ENCODE peak calls at places on chromosome 7, in five cellular contexts. H is GM12865, A is thyroid gland, Q is MCF 10A, D is choroid plexus epithelial cell. K is an unnamed sample.

GRCh38 chr7:151207315-151207714 is 3.0 kb downstream of the H2BK1 start:
- DNase-seq in D (no peak), Q (no peak), H (no peak), A (no peak), K (no peak)

GRCh38 chr7:151292850-151293249 is 44.4 kb upstream of the SMARCD3 start:
- DNase-seq in A (no peak), Q (no peak), D (no peak), H (no peak), K (no peak)

GRCh38 chr7:75715864-75716263 is 22.9 kb downstream of the HIP1 start:
- DNase-seq in H (no peak), Q (no peak), D (no peak), A (no peak), K (no peak)

GRCh38 chr7:148789228-148789627 is 90.5 kb downstream of the CUL1 start:
- DNase-seq in Q (no peak), D (no peak), A (no peak), H (no peak), K (no peak)

GRCh38 chr7:25846722-25847121 is 305.3 kb upstream of the NFE2L3 start:
- DNase-seq in H (no peak), Q (peak; percentile 74), D (peak; percentile 99), A (peak; percentile 86), K (no peak)

GRCh38 chr7:28793383-28793782 is 164.7 kb downstream of the TRIL start:
- DNase-seq in D (no peak), A (no peak), Q (peak; percentile 68), H (no peak), K (no peak)

GRCh38 chr7:149604521-149604920 is 106.9 kb upstream of the ZNF746 start:
- DNase-seq in D (peak; percentile 18), A (no peak), Q (no peak), H (no peak), K (no peak)

GRCh38 chr7:45712057-45712689 is 138.0 kb downstream of the ADCY1 start:
- DNase-seq in H (no peak), A (no peak), D (no peak), Q (no peak), K (no peak)

GRCh38 chr7:85018498-85018897 is 168.4 kb downstream of the SEMA3D start:
- DNase-seq in D (peak; percentile 53), H (no peak), A (no peak), Q (no peak), K (no peak)

GRCh38 chr7:142303650-142304049 is 45.8 kb upstream of the PRSS58 start:
- DNase-seq in Q (peak; percentile 55), A (no peak), H (peak; percentile 20), D (no peak), K (no peak)
- TF ChIP-seq CTCF in Q (peak; percentile 38), A (no peak), H (peak; percentile 35), D (peak; percentile 4), K (peak; percentile 64)

GRCh38 chr7:46747222-46747621 is 826.1 kb upstream of the IGFBP3 start:
- DNase-seq in D (no peak), H (peak; percentile 59), Q (peak; percentile 22), A (no peak), K (no peak)

GRCh38 chr7:46742608-46743000 is 821.5 kb upstream of the IGFBP3 start:
- DNase-seq in H (no peak), Q (no peak), A (no peak), D (peak; percentile 58), K (no peak)

GRCh38 chr7:46744957-46745699 is 824.1 kb upstream of the IGFBP3 start:
- DNase-seq in D (no peak), A (no peak), Q (no peak), H (no peak), K (no peak)

GRCh38 chr7:46747869-46748576 is 827.0 kb upstream of the IGFBP3 start:
- DNase-seq in A (no peak), D (no peak), Q (no peak), H (no peak), K (no peak)

GRCh38 chr7:46745700-46746090 is 824.6 kb upstream of the IGFBP3 start:
- DNase-seq in H (no peak), A (no peak), D (peak; percentile 58), Q (no peak), K (no peak)
- TF ChIP-seq CTCF in H (no peak), A (no peak), D (peak; percentile 56), Q (no peak), K (no peak)

DNA sequence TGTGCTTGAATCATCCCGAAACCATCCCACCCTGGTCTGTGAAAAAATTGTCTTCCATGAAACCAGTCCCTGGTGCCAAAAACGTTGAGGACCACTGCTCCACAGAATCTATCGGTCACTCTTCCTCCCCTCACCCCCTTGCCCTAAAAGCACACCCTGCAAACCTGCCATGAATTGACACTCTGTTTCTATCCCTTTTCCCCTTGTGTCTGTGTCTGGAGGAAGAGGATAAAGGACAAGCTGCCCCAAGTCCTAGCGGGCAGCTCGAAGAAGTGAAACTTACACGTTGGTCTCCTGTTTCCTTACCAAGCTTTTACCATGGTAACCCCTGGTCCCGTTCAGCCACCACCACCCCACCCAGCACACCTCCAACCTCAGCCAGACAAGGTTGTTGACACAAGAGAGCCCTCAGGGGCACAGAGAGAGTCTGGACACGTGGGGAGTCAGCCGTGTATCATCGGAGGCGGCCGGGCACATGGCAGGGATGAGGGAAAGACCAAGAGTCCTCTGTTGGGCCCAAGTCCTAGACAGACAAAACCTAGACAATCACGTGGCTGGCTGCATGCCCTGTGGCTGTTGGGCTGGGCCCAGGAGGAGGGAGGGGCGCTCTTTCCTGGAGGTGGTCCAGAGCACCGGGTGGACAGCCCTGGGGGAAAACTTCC is 784 bp upstream of the SERPINE1 start:
- DNase-seq in A (peak; percentile 64), D (peak; percentile 89), Q (peak; percentile 88), H (peak; percentile 76), K (no peak)
- TF ChIP-seq CTCF in A (no peak), D (no peak), Q (no peak), H (no peak), K (no peak)

GRCh38 chr7:67856046-67856445 is 859.4 kb downstream of the TYW1 start:
- DNase-seq in Q (no peak), D (no peak), H (no peak), A (no peak), K (no peak)
- TF ChIP-seq CTCF in Q (no peak), D (no peak), H (no peak), A (no peak), K (no peak)

GRCh38 chr7:124130-124949 is 68.0 kb upstream of the FAM20C start:
- DNase-seq in D (no peak), A (no peak), H (no peak), Q (peak; percentile 37), K (no peak)
- TF ChIP-seq CTCF in D (no peak), A (no peak), H (peak; percentile 7), Q (peak; percentile 20), K (no peak)

GRCh38 chr7:106041140-106041717 is 70.9 kb downstream of the SYPL1 start:
- DNase-seq in A (peak; percentile 63), D (peak; percentile 61), Q (peak; percentile 66), H (peak; percentile 52), K (no peak)

GRCh38 chr7:106038289-106038688 is 73.8 kb downstream of the SYPL1 start:
- DNase-seq in A (no peak), H (no peak), D (no peak), Q (no peak), K (no peak)

GRCh38 chr7:106037489-106038176 is 74.5 kb downstream of the SYPL1 start:
- DNase-seq in D (no peak), Q (no peak), H (no peak), A (no peak), K (no peak)

GRCh38 chr7:106038916-106039315 is 73.2 kb downstream of the SYPL1 start:
- DNase-seq in H (no peak), A (no peak), Q (no peak), D (peak; percentile 54), K (no peak)

GRCh38 chr7:106039486-106040060 is 72.5 kb downstream of the SYPL1 start:
- DNase-seq in A (no peak), Q (no peak), D (peak; percentile 78), H (no peak), K (no peak)
- TF ChIP-seq CTCF in A (no peak), Q (no peak), D (peak; percentile 25), H (no peak), K (no peak)